ENCODE peak calls at places on chromosomes 1 and 21, in ten cellular contexts. One of them, this sample, is unnamed.

GRCh38 chr1:93434987-93435386 is 12.9 kb upstream of the FNBP1L start:
- DNase-seq in NCI-H460: no peak
- DNase-seq in effector memory CD8-positive, alpha-beta T cell: no peak
- DNase-seq in glutamatergic neuron: no peak
- DNase-seq in kidney glomerular epithelial cell: no peak
- DNase-seq in activated CD8-positive, alpha-beta memory T cell treated with anti-CD3 and anti-CD28 coated beads for 24 hours: no peak
- DNase-seq in NCI-H1694: no peak
- DNase-seq in upper lobe of right lung: no peak
- DNase-seq in astrocyte of the spinal cord: no peak
- DNase-seq in NB4: no peak
- DNase-seq in this sample: no peak

GRCh38 chr1:12087797-12088314 is 24.8 kb downstream of the TNFRSF8 start:
- DNase-seq in effector memory CD8-positive, alpha-beta T cell: peak; percentile 42
- DNase-seq in NCI-H460: no peak
- DNase-seq in activated CD8-positive, alpha-beta memory T cell treated with anti-CD3 and anti-CD28 coated beads for 24 hours: peak; percentile 75
- DNase-seq in NCI-H1694: no peak
- DNase-seq in astrocyte of the spinal cord: no peak
- DNase-seq in glutamatergic neuron: no peak
- DNase-seq in kidney glomerular epithelial cell: no peak
- DNase-seq in NB4: peak; percentile 34
- DNase-seq in upper lobe of right lung: no peak
- DNase-seq in this sample: no peak

GRCh38 chr1:115006191-115006590 is 23.4 kb upstream of the TSHB start:
- DNase-seq in NCI-H460: no peak
- DNase-seq in effector memory CD8-positive, alpha-beta T cell: no peak
- DNase-seq in upper lobe of right lung: no peak
- DNase-seq in NB4: no peak
- DNase-seq in kidney glomerular epithelial cell: no peak
- DNase-seq in astrocyte of the spinal cord: no peak
- DNase-seq in NCI-H1694: no peak
- DNase-seq in glutamatergic neuron: no peak
- DNase-seq in activated CD8-positive, alpha-beta memory T cell treated with anti-CD3 and anti-CD28 coated beads for 24 hours: no peak
- DNase-seq in this sample: no peak

GRCh38 chr1:170461762-170462384 is 70.1 kb upstream of the GORAB start:
- DNase-seq in activated CD8-positive, alpha-beta memory T cell treated with anti-CD3 and anti-CD28 coated beads for 24 hours: no peak
- DNase-seq in astrocyte of the spinal cord: peak; percentile 92
- DNase-seq in upper lobe of right lung: no peak
- DNase-seq in NCI-H1694: no peak
- DNase-seq in NB4: no peak
- DNase-seq in effector memory CD8-positive, alpha-beta T cell: no peak
- DNase-seq in kidney glomerular epithelial cell: no peak
- DNase-seq in glutamatergic neuron: no peak
- DNase-seq in NCI-H460: no peak
- DNase-seq in this sample: no peak

GRCh38 chr1:86259390-86259789 is 102.8 kb upstream of the COL24A1 start:
- DNase-seq in activated CD8-positive, alpha-beta memory T cell treated with anti-CD3 and anti-CD28 coated beads for 24 hours: no peak
- DNase-seq in glutamatergic neuron: no peak
- DNase-seq in effector memory CD8-positive, alpha-beta T cell: no peak
- DNase-seq in astrocyte of the spinal cord: no peak
- DNase-seq in NCI-H460: no peak
- DNase-seq in upper lobe of right lung: no peak
- DNase-seq in NB4: no peak
- DNase-seq in NCI-H1694: no peak
- DNase-seq in kidney glomerular epithelial cell: no peak
- DNase-seq in this sample: no peak

GRCh38 chr1:30730351-30731108 is 7.1 kb upstream of the MATN1 start:
- DNase-seq in NCI-H460: no peak
- DNase-seq in kidney glomerular epithelial cell: no peak
- DNase-seq in upper lobe of right lung: no peak
- DNase-seq in activated CD8-positive, alpha-beta memory T cell treated with anti-CD3 and anti-CD28 coated beads for 24 hours: no peak
- DNase-seq in astrocyte of the spinal cord: no peak
- DNase-seq in effector memory CD8-positive, alpha-beta T cell: no peak
- DNase-seq in NCI-H1694: no peak
- DNase-seq in NB4: no peak
- DNase-seq in glutamatergic neuron: no peak
- DNase-seq in this sample: no peak

GRCh38 chr1:160597705-160598104 is 18.4 kb upstream of the CD84 start:
- DNase-seq in effector memory CD8-positive, alpha-beta T cell: no peak
- DNase-seq in upper lobe of right lung: no peak
- DNase-seq in NCI-H460: no peak
- DNase-seq in kidney glomerular epithelial cell: no peak
- DNase-seq in astrocyte of the spinal cord: no peak
- DNase-seq in NB4: no peak
- DNase-seq in activated CD8-positive, alpha-beta memory T cell treated with anti-CD3 and anti-CD28 coated beads for 24 hours: no peak
- DNase-seq in NCI-H1694: no peak
- DNase-seq in glutamatergic neuron: no peak
- DNase-seq in this sample: no peak

GRCh38 chr21:42162831-42163510 is 56.0 kb upstream of the ABCG1 start:
- DNase-seq in activated CD8-positive, alpha-beta memory T cell treated with anti-CD3 and anti-CD28 coated beads for 24 hours: peak; percentile 56
- DNase-seq in astrocyte of the spinal cord: no peak
- DNase-seq in kidney glomerular epithelial cell: no peak
- DNase-seq in glutamatergic neuron: no peak
- DNase-seq in NCI-H1694: no peak
- DNase-seq in upper lobe of right lung: peak; percentile 45
- DNase-seq in effector memory CD8-positive, alpha-beta T cell: no peak
- DNase-seq in NB4: peak; percentile 62
- DNase-seq in NCI-H460: no peak
- DNase-seq in this sample: no peak

GRCh38 chr21:34913786-34914185 is 135.3 kb downstream of the RUNX1 start:
- DNase-seq in activated CD8-positive, alpha-beta memory T cell treated with anti-CD3 and anti-CD28 coated beads for 24 hours: peak; percentile 21
- DNase-seq in NCI-H1694: no peak
- DNase-seq in glutamatergic neuron: no peak
- DNase-seq in kidney glomerular epithelial cell: no peak
- DNase-seq in NCI-H460: no peak
- DNase-seq in astrocyte of the spinal cord: no peak
- DNase-seq in effector memory CD8-positive, alpha-beta T cell: no peak
- DNase-seq in upper lobe of right lung: no peak
- DNase-seq in NB4: no peak
- DNase-seq in this sample: no peak

GRCh38 chr1:159849972-159850371 is 12.5 kb downstream of the VSIG8 start:
- DNase-seq in NB4: no peak
- DNase-seq in kidney glomerular epithelial cell: no peak
- DNase-seq in NCI-H1694: no peak
- DNase-seq in activated CD8-positive, alpha-beta memory T cell treated with anti-CD3 and anti-CD28 coated beads for 24 hours: no peak
- DNase-seq in effector memory CD8-positive, alpha-beta T cell: no peak
- DNase-seq in upper lobe of right lung: no peak
- DNase-seq in NCI-H460: no peak
- DNase-seq in astrocyte of the spinal cord: peak; percentile 25
- DNase-seq in glutamatergic neuron: no peak
- DNase-seq in this sample: no peak

GRCh38 chr1:19469004-19469403 is 16.3 kb downstream of the CAPZB start:
- DNase-seq in activated CD8-positive, alpha-beta memory T cell treated with anti-CD3 and anti-CD28 coated beads for 24 hours: no peak
- DNase-seq in NB4: no peak
- DNase-seq in kidney glomerular epithelial cell: no peak
- DNase-seq in NCI-H460: no peak
- DNase-seq in astrocyte of the spinal cord: no peak
- DNase-seq in NCI-H1694: no peak
- DNase-seq in upper lobe of right lung: no peak
- DNase-seq in effector memory CD8-positive, alpha-beta T cell: no peak
- DNase-seq in glutamatergic neuron: no peak
- DNase-seq in this sample: no peak

GRCh38 chr1:218982482-218982881 is 191.2 kb upstream of the LYPLAL1 start:
- DNase-seq in NCI-H460: no peak
- DNase-seq in glutamatergic neuron: no peak
- DNase-seq in upper lobe of right lung: no peak
- DNase-seq in effector memory CD8-positive, alpha-beta T cell: no peak
- DNase-seq in kidney glomerular epithelial cell: no peak
- DNase-seq in NB4: no peak
- DNase-seq in activated CD8-positive, alpha-beta memory T cell treated with anti-CD3 and anti-CD28 coated beads for 24 hours: no peak
- DNase-seq in astrocyte of the spinal cord: no peak
- DNase-seq in NCI-H1694: no peak
- DNase-seq in this sample: no peak

GRCh38 chr1:97759078-97759477 is 161.8 kb downstream of the DPYD start:
- DNase-seq in activated CD8-positive, alpha-beta memory T cell treated with anti-CD3 and anti-CD28 coated beads for 24 hours: no peak
- DNase-seq in glutamatergic neuron: no peak
- DNase-seq in NCI-H460: no peak
- DNase-seq in upper lobe of right lung: no peak
- DNase-seq in kidney glomerular epithelial cell: no peak
- DNase-seq in astrocyte of the spinal cord: no peak
- DNase-seq in effector memory CD8-positive, alpha-beta T cell: no peak
- DNase-seq in NCI-H1694: no peak
- DNase-seq in NB4: no peak
- DNase-seq in this sample: no peak

GRCh38 chr21:26964379-26964778 is 2.5 kb downstream of the ADAMTS5 start:
- DNase-seq in effector memory CD8-positive, alpha-beta T cell: no peak
- DNase-seq in astrocyte of the spinal cord: no peak
- DNase-seq in upper lobe of right lung: no peak
- DNase-seq in NB4: no peak
- DNase-seq in NCI-H460: no peak
- DNase-seq in glutamatergic neuron: no peak
- DNase-seq in kidney glomerular epithelial cell: peak; percentile 91
- DNase-seq in NCI-H1694: no peak
- DNase-seq in activated CD8-positive, alpha-beta memory T cell treated with anti-CD3 and anti-CD28 coated beads for 24 hours: no peak
- DNase-seq in this sample: no peak

GRCh38 chr1:94658221-94658620 is 116.7 kb upstream of the F3 start:
- DNase-seq in NB4: no peak
- DNase-seq in activated CD8-positive, alpha-beta memory T cell treated with anti-CD3 and anti-CD28 coated beads for 24 hours: no peak
- DNase-seq in NCI-H460: no peak
- DNase-seq in glutamatergic neuron: no peak
- DNase-seq in astrocyte of the spinal cord: peak; percentile 71
- DNase-seq in kidney glomerular epithelial cell: no peak
- DNase-seq in upper lobe of right lung: no peak
- DNase-seq in effector memory CD8-positive, alpha-beta T cell: no peak
- DNase-seq in NCI-H1694: no peak
- DNase-seq in this sample: no peak

GRCh38 chr1:144101397-144102050 is 129.7 kb upstream of the FAM72C start:
- DNase-seq in kidney glomerular epithelial cell: no peak
- DNase-seq in NCI-H460: no peak
- DNase-seq in effector memory CD8-positive, alpha-beta T cell: peak; percentile 7
- DNase-seq in NB4: no peak
- DNase-seq in astrocyte of the spinal cord: no peak
- DNase-seq in upper lobe of right lung: peak; percentile 73
- DNase-seq in activated CD8-positive, alpha-beta memory T cell treated with anti-CD3 and anti-CD28 coated beads for 24 hours: peak; percentile 60
- DNase-seq in glutamatergic neuron: peak; percentile 18
- DNase-seq in NCI-H1694: no peak
- DNase-seq in this sample: peak; percentile 98

GRCh38 chr1:241947355-241947754 is 10.2 kb upstream of the BECN2 start:
- DNase-seq in NCI-H1694: no peak
- DNase-seq in astrocyte of the spinal cord: no peak
- DNase-seq in glutamatergic neuron: no peak
- DNase-seq in activated CD8-positive, alpha-beta memory T cell treated with anti-CD3 and anti-CD28 coated beads for 24 hours: no peak
- DNase-seq in effector memory CD8-positive, alpha-beta T cell: no peak
- DNase-seq in kidney glomerular epithelial cell: no peak
- DNase-seq in upper lobe of right lung: no peak
- DNase-seq in NCI-H460: no peak
- DNase-seq in NB4: no peak
- DNase-seq in this sample: no peak

GRCh38 chr1:28122183-28122582 is 33.8 kb upstream of the EYA3 start:
- DNase-seq in effector memory CD8-positive, alpha-beta T cell: no peak
- DNase-seq in astrocyte of the spinal cord: peak; percentile 61
- DNase-seq in upper lobe of right lung: no peak
- DNase-seq in activated CD8-positive, alpha-beta memory T cell treated with anti-CD3 and anti-CD28 coated beads for 24 hours: no peak
- DNase-seq in kidney glomerular epithelial cell: no peak
- DNase-seq in NCI-H1694: no peak
- DNase-seq in NB4: no peak
- DNase-seq in glutamatergic neuron: no peak
- DNase-seq in NCI-H460: no peak
- DNase-seq in this sample: no peak

GRCh38 chr1:229121845-229122436 is 149.0 kb upstream of the RAB4A start:
- DNase-seq in upper lobe of right lung: no peak
- DNase-seq in glutamatergic neuron: no peak
- DNase-seq in kidney glomerular epithelial cell: no peak
- DNase-seq in astrocyte of the spinal cord: no peak
- DNase-seq in effector memory CD8-positive, alpha-beta T cell: no peak
- DNase-seq in NCI-H1694: no peak
- DNase-seq in NB4: peak; percentile 79
- DNase-seq in NCI-H460: no peak
- DNase-seq in activated CD8-positive, alpha-beta memory T cell treated with anti-CD3 and anti-CD28 coated beads for 24 hours: no peak
- DNase-seq in this sample: no peak

GRCh38 chr21:38852278-38852677 is 46.5 kb downstream of the ETS2 start:
- DNase-seq in astrocyte of the spinal cord: no peak
- DNase-seq in activated CD8-positive, alpha-beta memory T cell treated with anti-CD3 and anti-CD28 coated beads for 24 hours: no peak
- DNase-seq in effector memory CD8-positive, alpha-beta T cell: no peak
- DNase-seq in NCI-H460: no peak
- DNase-seq in kidney glomerular epithelial cell: no peak
- DNase-seq in NCI-H1694: no peak
- DNase-seq in upper lobe of right lung: no peak
- DNase-seq in NB4: no peak
- DNase-seq in glutamatergic neuron: no peak
- DNase-seq in this sample: no peak

GRCh38 chr1:225565845-225566244 is 87.1 kb downstream of the ENAH start:
- DNase-seq in NB4: peak; percentile 71
- DNase-seq in glutamatergic neuron: no peak
- DNase-seq in NCI-H1694: no peak
- DNase-seq in astrocyte of the spinal cord: no peak
- DNase-seq in NCI-H460: no peak
- DNase-seq in upper lobe of right lung: no peak
- DNase-seq in kidney glomerular epithelial cell: no peak
- DNase-seq in effector memory CD8-positive, alpha-beta T cell: no peak
- DNase-seq in activated CD8-positive, alpha-beta memory T cell treated with anti-CD3 and anti-CD28 coated beads for 24 hours: no peak
- DNase-seq in this sample: no peak

GRCh38 chr1:9228589-9228988 is 6.0 kb upstream of the H6PD start:
- DNase-seq in activated CD8-positive, alpha-beta memory T cell treated with anti-CD3 and anti-CD28 coated beads for 24 hours: no peak
- DNase-seq in astrocyte of the spinal cord: peak; percentile 32
- DNase-seq in upper lobe of right lung: no peak
- DNase-seq in glutamatergic neuron: no peak
- DNase-seq in NCI-H1694: no peak
- DNase-seq in effector memory CD8-positive, alpha-beta T cell: no peak
- DNase-seq in NCI-H460: no peak
- DNase-seq in kidney glomerular epithelial cell: no peak
- DNase-seq in NB4: peak; percentile 84
- DNase-seq in this sample: no peak

GRCh38 chr21:31459457-31459856 is 115.4 kb upstream of the TIAM1 start:
- DNase-seq in NCI-H1694: no peak
- DNase-seq in kidney glomerular epithelial cell: no peak
- DNase-seq in upper lobe of right lung: no peak
- DNase-seq in glutamatergic neuron: no peak
- DNase-seq in NCI-H460: peak; percentile 16
- DNase-seq in activated CD8-positive, alpha-beta memory T cell treated with anti-CD3 and anti-CD28 coated beads for 24 hours: no peak
- DNase-seq in astrocyte of the spinal cord: no peak
- DNase-seq in effector memory CD8-positive, alpha-beta T cell: no peak
- DNase-seq in NB4: no peak
- DNase-seq in this sample: no peak

GRCh38 chr1:229661897-229662296 is 35.9 kb downstream of the URB2 start:
- DNase-seq in NB4: no peak
- DNase-seq in glutamatergic neuron: no peak
- DNase-seq in activated CD8-positive, alpha-beta memory T cell treated with anti-CD3 and anti-CD28 coated beads for 24 hours: no peak
- DNase-seq in NCI-H1694: no peak
- DNase-seq in NCI-H460: no peak
- DNase-seq in astrocyte of the spinal cord: no peak
- DNase-seq in upper lobe of right lung: no peak
- DNase-seq in effector memory CD8-positive, alpha-beta T cell: no peak
- DNase-seq in kidney glomerular epithelial cell: no peak
- DNase-seq in this sample: no peak

GRCh38 chr1:64242895-64243756 is 39.7 kb downstream of the UBE2U start:
- DNase-seq in NCI-H1694: peak; percentile 77
- DNase-seq in NCI-H460: peak; percentile 53
- DNase-seq in activated CD8-positive, alpha-beta memory T cell treated with anti-CD3 and anti-CD28 coated beads for 24 hours: no peak
- DNase-seq in NB4: peak; percentile 44
- DNase-seq in astrocyte of the spinal cord: peak; percentile 61
- DNase-seq in effector memory CD8-positive, alpha-beta T cell: no peak
- DNase-seq in glutamatergic neuron: no peak
- DNase-seq in kidney glomerular epithelial cell: peak; percentile 58
- DNase-seq in upper lobe of right lung: no peak
- DNase-seq in this sample: no peak

GRCh38 chr1:107681001-107681479 is 283.9 kb downstream of the VAV3 start:
- DNase-seq in effector memory CD8-positive, alpha-beta T cell: no peak
- DNase-seq in upper lobe of right lung: no peak
- DNase-seq in activated CD8-positive, alpha-beta memory T cell treated with anti-CD3 and anti-CD28 coated beads for 24 hours: no peak
- DNase-seq in astrocyte of the spinal cord: no peak
- DNase-seq in glutamatergic neuron: no peak
- DNase-seq in NCI-H460: no peak
- DNase-seq in kidney glomerular epithelial cell: no peak
- DNase-seq in NCI-H1694: no peak
- DNase-seq in NB4: no peak
- DNase-seq in this sample: no peak

GRCh38 chr1:183234660-183235476 is 48.8 kb downstream of the LAMC2 start:
- DNase-seq in effector memory CD8-positive, alpha-beta T cell: no peak
- DNase-seq in kidney glomerular epithelial cell: peak; percentile 86
- DNase-seq in upper lobe of right lung: no peak
- DNase-seq in NCI-H1694: peak; percentile 5
- DNase-seq in activated CD8-positive, alpha-beta memory T cell treated with anti-CD3 and anti-CD28 coated beads for 24 hours: no peak
- DNase-seq in NB4: peak; percentile 61
- DNase-seq in glutamatergic neuron: peak; percentile 38
- DNase-seq in NCI-H460: peak; percentile 95
- DNase-seq in astrocyte of the spinal cord: peak; percentile 98
- DNase-seq in this sample: no peak

GRCh38 chr1:153353226-153353947 is 4.3 kb upstream of the S100A9 start:
- DNase-seq in upper lobe of right lung: no peak
- DNase-seq in glutamatergic neuron: peak; percentile 70
- DNase-seq in NB4: peak; percentile 39
- DNase-seq in kidney glomerular epithelial cell: no peak
- DNase-seq in NCI-H460: no peak
- DNase-seq in astrocyte of the spinal cord: no peak
- DNase-seq in NCI-H1694: peak; percentile 43
- DNase-seq in effector memory CD8-positive, alpha-beta T cell: no peak
- DNase-seq in activated CD8-positive, alpha-beta memory T cell treated with anti-CD3 and anti-CD28 coated beads for 24 hours: peak; percentile 52
- DNase-seq in this sample: no peak

This sample was measured in chondrocyte.